ENCODE peak calls at places on chromosomes 5 and 9, in seven cellular contexts. E is spleen, J is transverse colon, A is HCT116, W is upper lobe of left lung, S is stomach, L is sigmoid colon. R is an unnamed sample. For H3K4me1, the result is how much of the 10 kb centered on the place peaks cover.

GRCh38 chr5:43309657-43310056 is 3.6 kb downstream of the HMGCS1 start:
- DNase-seq in E (no peak), J (no peak), A (no peak), W (no peak), S (peak), L (no peak), R (peak)

GRCh38 chr5:115816226-115817042 is at the start of gene CDO1:
- DNase-seq in E (peak), J (peak), A (no peak), W (peak), S (no peak), L (peak), R (no peak)

GRCh38 chr5:149464796-149465489 is 85.9 kb upstream of the IL17B start:
- DNase-seq in E (peak), J (peak), A (no peak), W (no peak), S (no peak), L (peak), R (no peak)

GRCh38 chr5:103041071-103041676 is 78.8 kb downstream of the GIN1 start:
- DNase-seq in E (no peak), J (no peak), A (peak), W (no peak), S (no peak), L (no peak), R (no peak)

GRCh38 chr5:138974227-138975063 is 99.3 kb upstream of the LRRTM2 start:
- DNase-seq in E (no peak), J (no peak), A (no peak), W (no peak), S (peak), L (no peak), R (no peak)

GRCh38 chr5:115351356-115352195 is 55.1 kb upstream of the CCDC112 start:
- DNase-seq in E (no peak), J (no peak), A (no peak), W (no peak), S (no peak), L (no peak), R (no peak)

GRCh38 chr5:33336911-33337620 is 103.7 kb upstream of the TARS1 start:
- DNase-seq in E (no peak), J (no peak), A (no peak), W (no peak), S (no peak), L (no peak), R (no peak)

GRCh38 chr5:154367101-154367500 is 78.7 kb upstream of the SAP30L start:
- DNase-seq in E (no peak), J (no peak), A (no peak), W (no peak), S (no peak), L (no peak), R (no peak)

GRCh38 chr5:59097116-59097515 is 514.2 kb downstream of the RAB3C start:
- DNase-seq in E (no peak), J (no peak), A (no peak), W (no peak), S (no peak), L (no peak), R (no peak)

GRCh38 chr5:91419571-91420537 is 36.7 kb upstream of the ARRDC3 start:
- DNase-seq in E (no peak), J (peak), A (peak), W (no peak), S (peak), L (peak), R (peak)

DNA sequence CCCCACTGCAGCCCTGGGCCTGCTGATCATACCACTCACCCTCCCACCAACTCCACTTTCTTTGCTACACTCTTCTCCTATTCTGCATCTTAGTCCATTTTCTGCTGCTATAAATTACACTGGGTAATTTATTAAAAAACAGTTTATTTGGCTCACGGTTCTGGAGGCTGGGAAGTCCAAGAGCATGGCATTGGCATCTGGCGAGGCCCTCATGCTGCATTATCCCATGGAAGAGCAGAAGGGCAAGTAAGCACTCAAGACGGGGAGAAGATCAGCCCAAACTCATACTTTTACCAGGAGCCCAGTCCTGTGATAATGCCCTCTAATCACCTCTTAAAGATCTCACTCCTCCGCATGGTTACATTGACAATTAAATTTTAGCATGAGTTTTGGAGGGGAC is 9.4 kb downstream of the GLIPR2 start:
- DNase-seq in E (peak), J (no peak), A (no peak), W (no peak), S (no peak), L (no peak), R (no peak)
- H3K4me1 ChIP-seq in E (half or more), J (half or more), A (under half), W (half or more), S (half or more), L (under half), R (under half)

GRCh38 chr5:93249651-93250289 is 331.2 kb downstream of the NR2F1-AS1 start:
- DNase-seq in E (no peak), J (no peak), A (peak), W (peak), S (no peak), L (no peak), R (no peak)
- TF ChIP-seq POLR2AphosphoS5 in E (no peak), J (no peak), A (peak), W (no peak), S (peak), L (no peak), R (no peak)

GRCh38 chr5:173537228-173537627 is 79.2 kb downstream of the BOD1 start:
- DNase-seq in E (no peak), J (no peak), A (no peak), W (no peak), S (no peak), L (no peak), R (no peak)

GRCh38 chr5:173534031-173534430 is 82.4 kb downstream of the BOD1 start:
- DNase-seq in E (no peak), J (no peak), A (no peak), W (no peak), S (no peak), L (no peak), R (no peak)

GRCh38 chr5:173535976-173536639 is 80.3 kb downstream of the BOD1 start:
- DNase-seq in E (no peak), J (no peak), A (no peak), W (no peak), S (no peak), L (no peak), R (no peak)

GRCh38 chr5:173534664-173535063 is 81.8 kb downstream of the BOD1 start:
- DNase-seq in E (no peak), J (no peak), A (no peak), W (no peak), S (no peak), L (no peak), R (no peak)

GRCh38 chr5:173535166-173535975 is 81.1 kb downstream of the BOD1 start:
- DNase-seq in E (no peak), J (no peak), A (no peak), W (no peak), S (no peak), L (no peak), R (no peak)
- H3K4me1 ChIP-seq in E (under half), J (under half), A (under half), W (under half), S (under half), L (under half), R (under half)

GRCh38 chr5:172890659-172891058 is 56.6 kb downstream of the ERGIC1 start:
- DNase-seq in E (no peak), J (no peak), A (no peak), W (no peak), S (no peak), L (no peak), R (no peak)

GRCh38 chr5:172885594-172886340 is 51.7 kb downstream of the ERGIC1 start:
- DNase-seq in E (no peak), J (no peak), A (no peak), W (no peak), S (no peak), L (peak), R (no peak)

GRCh38 chr5:172886396-172886932 is 52.4 kb downstream of the ERGIC1 start:
- DNase-seq in E (no peak), J (no peak), A (no peak), W (no peak), S (no peak), L (no peak), R (no peak)

GRCh38 chr5:172887735-172888134 is 53.7 kb downstream of the ERGIC1 start:
- DNase-seq in E (no peak), J (peak), A (no peak), W (no peak), S (no peak), L (peak), R (no peak)

GRCh38 chr5:172886974-172887491 is 53.0 kb downstream of the ERGIC1 start:
- DNase-seq in E (peak), J (peak), A (no peak), W (no peak), S (peak), L (peak), R (no peak)
- TF ChIP-seq POLR2AphosphoS5 in E (peak), J (peak), A (no peak), W (peak), S (peak), L (peak), R (no peak)

GRCh38 chr5:61618577-61618976 is 286.5 kb downstream of the ZSWIM6 start:
- DNase-seq in E (no peak), J (no peak), A (no peak), W (no peak), S (no peak), L (no peak), R (no peak)
- H3K4me1 ChIP-seq in E (under half), J (under half), A (under half), W (under half), S (under half), L (under half), R (under half)

GRCh38 chr9:72984990-72985389 is 32.1 kb upstream of the ALDH1A1 start:
- DNase-seq in E (no peak), J (peak), A (no peak), W (no peak), S (no peak), L (peak), R (peak)

GRCh38 chr9:72983056-72983455 is 30.2 kb upstream of the ALDH1A1 start:
- DNase-seq in E (no peak), J (no peak), A (no peak), W (no peak), S (peak), L (no peak), R (no peak)

GRCh38 chr9:72984150-72984947 is 31.5 kb upstream of the ALDH1A1 start:
- DNase-seq in E (no peak), J (no peak), A (no peak), W (no peak), S (no peak), L (no peak), R (no peak)

GRCh38 chr9:72982161-72982799 is 29.4 kb upstream of the ALDH1A1 start:
- DNase-seq in E (no peak), J (no peak), A (no peak), W (no peak), S (no peak), L (no peak), R (no peak)

DNA sequence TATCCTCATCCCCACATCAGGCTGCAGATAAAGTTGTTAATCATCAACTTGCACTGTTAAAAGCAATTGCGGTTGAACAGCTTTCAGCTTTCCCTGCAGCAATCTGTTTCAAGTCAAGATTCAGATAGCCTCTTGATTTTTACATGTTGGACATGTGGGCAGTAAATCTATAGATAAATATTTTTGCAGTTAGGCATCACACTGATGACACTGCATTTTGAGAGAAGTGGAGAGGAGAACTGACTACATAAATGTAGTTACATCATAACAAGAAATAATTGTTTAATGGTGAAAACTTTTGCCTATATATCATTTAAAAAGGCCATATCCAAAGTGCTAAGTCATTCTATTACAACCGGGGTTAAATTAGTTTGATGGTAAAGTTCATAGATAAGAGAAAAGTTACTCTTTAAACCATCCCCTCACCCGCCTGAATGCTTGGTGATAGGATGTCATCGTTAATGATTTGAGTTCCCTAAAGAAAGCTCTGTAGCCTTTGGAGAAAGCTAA is 30.7 kb upstream of the ALDH1A1 start:
- DNase-seq in E (no peak), J (no peak), A (no peak), W (no peak), S (no peak), L (no peak), R (no peak)
- TF ChIP-seq POLR2AphosphoS5 in E (no peak), J (no peak), A (no peak), W (no peak), S (peak), L (no peak), R (no peak)

GRCh38 chr9:113619156-113619861 is 155.8 kb downstream of the RGS3 start:
- DNase-seq in E (peak), J (no peak), A (no peak), W (no peak), S (no peak), L (peak), R (no peak)
- H3K4me1 ChIP-seq in E (half or more), J (under half), A (under half), W (under half), S (half or more), L (under half), R (under half)

DNA sequence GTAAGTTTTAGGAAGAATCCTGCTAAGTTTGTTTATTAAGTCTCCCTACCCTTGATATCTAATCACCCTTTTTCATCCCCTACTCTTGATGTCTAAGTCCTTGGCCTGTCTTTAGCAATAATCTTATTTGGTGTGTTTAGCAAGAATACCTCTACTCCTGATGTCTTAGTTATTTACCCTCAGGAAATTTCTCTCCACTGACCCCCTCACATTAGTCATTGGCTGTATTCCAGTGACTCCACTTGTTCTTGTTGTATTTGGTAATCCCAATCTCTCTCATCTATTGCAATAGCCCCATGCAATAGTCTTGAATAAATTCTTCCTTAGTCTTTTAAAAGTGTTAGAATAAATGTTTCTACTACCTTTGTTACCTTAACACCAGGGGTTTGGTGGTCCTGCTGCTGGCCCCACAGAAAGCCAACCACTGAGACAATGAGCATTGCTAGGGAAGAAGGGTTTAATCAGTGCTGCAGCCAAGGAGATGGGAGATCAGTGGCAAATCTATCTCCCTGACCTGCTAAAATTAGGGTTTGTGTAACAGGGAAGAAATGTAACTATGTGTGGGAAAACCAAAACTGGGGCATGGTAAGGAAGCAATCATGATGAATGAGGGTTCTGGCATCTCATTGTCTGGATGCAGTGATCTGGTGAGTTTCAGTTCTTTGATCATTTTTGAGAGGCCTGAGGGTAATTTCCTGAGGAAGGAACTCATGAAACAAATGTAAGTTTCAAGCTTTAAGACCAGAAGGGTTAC is 236.4 kb upstream of the DAB2 start:
- DNase-seq in E (no peak), J (no peak), A (no peak), W (no peak), S (no peak), L (no peak), R (no peak)
- TF ChIP-seq POLR2AphosphoS5 in E (no peak), J (no peak), A (no peak), W (no peak), S (no peak), L (no peak), R (no peak)

R was measured in prostate gland.